ENCODE peak calls at places on chromosomes 7 and 10, in six cellular contexts. P is fibroblast of lung, Z is neural progenitor cell, Y is lung, Q is ovary, F is prostate gland. L is an unnamed sample.

GRCh38 chr7:98879198-98879988 is 1.1 kb downstream of the TRRAP start:
- DNase-seq in Y (no peak), P (no peak), Q (no peak), Z (peak), F (peak), L (peak)

GRCh38 chr7:48868916-48869315 is 55.4 kb upstream of the CDC14C start:
- DNase-seq in Q (no peak), P (no peak), Z (no peak), Y (no peak), F (no peak), L (no peak)

GRCh38 chr7:20798081-20798693 is 11.5 kb upstream of the SP8 start:
- DNase-seq in Y (no peak), F (peak), Q (no peak), Z (peak), P (peak), L (peak)

GRCh38 chr7:2646680-2647571 is 15.1 kb downstream of the TTYH3 start:
- DNase-seq in F (no peak), Z (peak), Q (no peak), P (no peak), Y (no peak), L (no peak)

GRCh38 chr10:83677795-83678194 is 461.5 kb upstream of the GHITM start:
- DNase-seq in Y (no peak), Q (no peak), Z (no peak), P (peak), F (no peak), L (no peak)

GRCh38 chr10:84329094-84329611 is 764 bp downstream of the CCSER2 start:
- DNase-seq in Z (peak), Y (no peak), P (peak), F (no peak), Q (no peak), L (peak)

GRCh38 chr7:135884495-135885237 is 92.5 kb downstream of the MTPN start:
- DNase-seq in Q (no peak), P (no peak), Y (no peak), Z (no peak), F (no peak), L (no peak)

GRCh38 chr7:106462365-106462859 is 177.6 kb upstream of the NAMPT start:
- DNase-seq in Y (no peak), Z (peak), P (peak), Q (no peak), F (no peak), L (no peak)

GRCh38 chr10:72809033-72809432 is 84.5 kb upstream of the OIT3 start:
- DNase-seq in Z (no peak), F (no peak), Y (no peak), Q (no peak), P (no peak), L (no peak)

GRCh38 chr7:96654630-96655188 is 54.9 kb downstream of the SEM1 start:
- DNase-seq in Y (no peak), Z (no peak), P (no peak), F (no peak), Q (no peak), L (no peak)

GRCh38 chr10:5603848-5604170 is 62.6 kb downstream of the ASB13 start:
- DNase-seq in Z (no peak), Y (no peak), F (no peak), Q (no peak), P (no peak), L (no peak)

GRCh38 chr7:151366141-151366871 is 24.7 kb downstream of the NUB1 start:
- DNase-seq in F (no peak), P (no peak), Q (no peak), Z (no peak), Y (no peak), L (no peak)

GRCh38 chr7:39946693-39947092 is 3.4 kb upstream of the CDK13 start:
- DNase-seq in Z (no peak), Q (no peak), Y (no peak), P (no peak), F (no peak), L (no peak)

GRCh38 chr10:30812018-30812851 is 182.7 kb upstream of the LYZL2 start:
- DNase-seq in Q (peak), Y (peak), P (peak), Z (no peak), F (peak), L (peak)

GRCh38 chr7:104156842-104157277 is 51.0 kb downstream of the ORC5 start:
- DNase-seq in P (peak), Z (peak), F (no peak), Q (no peak), Y (no peak), L (no peak)

GRCh38 chr10:52485486-52485885 is 171.4 kb downstream of the DKK1 start:
- DNase-seq in Y (no peak), Q (no peak), Z (no peak), P (no peak), F (no peak), L (no peak)

GRCh38 chr10:32059472-32059871 is 3.2 kb upstream of the KIF5B start:
- DNase-seq in Y (no peak), P (no peak), F (no peak), Z (no peak), Q (no peak), L (no peak)

GRCh38 chr10:32054087-32054486 is 2.1 kb downstream of the KIF5B start:
- DNase-seq in P (peak), Y (no peak), Q (no peak), Z (peak), F (peak), L (peak)

GRCh38 chr10:32057041-32057372 is 782 bp upstream of the KIF5B start:
- DNase-seq in P (no peak), Z (no peak), Y (no peak), F (no peak), Q (no peak), L (no peak)

GRCh38 chr10:32056136-32057040 is at the start of gene KIF5B:
- DNase-seq in Y (peak), F (peak), P (peak), Q (peak), Z (peak), L (peak)

GRCh38 chr10:32055478-32056135 is 618 bp downstream of the KIF5B start:
- DNase-seq in Y (peak), F (peak), P (peak), Q (peak), Z (peak), L (peak)
- H3K4me3 ChIP-seq in Y (peak), F (peak), P (peak), Q (peak), Z (peak), L (peak)

GRCh38 chr7:85529831-85530230 is 343.0 kb upstream of the SEMA3D start:
- DNase-seq in Y (no peak), P (peak), Z (no peak), F (no peak), Q (no peak), L (no peak)
- H3K4me3 ChIP-seq in Y (no peak), P (no peak), Z (no peak), F (no peak), Q (no peak), L (no peak)

GRCh38 chr10:18649364-18649959 is 1.9 kb downstream of the NSUN6 start:
- DNase-seq in Y (no peak), Q (no peak), Z (no peak), F (no peak), P (no peak), L (no peak)

GRCh38 chr10:18647945-18648344 is 3.4 kb downstream of the NSUN6 start:
- DNase-seq in F (no peak), Y (no peak), Q (no peak), Z (no peak), P (no peak), L (no peak)

GRCh38 chr10:18651324-18652007 is at the start of gene NSUN6:
- DNase-seq in Y (peak), P (peak), F (peak), Z (peak), Q (peak), L (peak)

GRCh38 chr10:18653112-18653511 is 1.7 kb upstream of the NSUN6 start:
- DNase-seq in Y (no peak), P (no peak), Q (no peak), F (no peak), Z (no peak), L (no peak)

GRCh38 chr10:18650618-18651017 is 769 bp downstream of the NSUN6 start:
- DNase-seq in Y (no peak), Z (no peak), F (no peak), Q (no peak), P (no peak), L (no peak)
- H3K4me3 ChIP-seq in Y (no peak), Z (peak), F (peak), Q (peak), P (peak), L (peak)

GRCh38 chr10:76954838-76955237 is 682.8 kb downstream of the KCNMA1 start:
- DNase-seq in Z (no peak), F (no peak), Y (no peak), P (no peak), Q (no peak), L (no peak)

GRCh38 chr10:76946268-76946667 is 691.3 kb downstream of the KCNMA1 start:
- DNase-seq in Z (no peak), Q (no peak), P (peak), Y (no peak), F (no peak), L (no peak)

GRCh38 chr10:76944678-76945077 is 692.9 kb downstream of the KCNMA1 start:
- DNase-seq in F (no peak), P (no peak), Z (no peak), Y (no peak), Q (no peak), L (no peak)

DNA sequence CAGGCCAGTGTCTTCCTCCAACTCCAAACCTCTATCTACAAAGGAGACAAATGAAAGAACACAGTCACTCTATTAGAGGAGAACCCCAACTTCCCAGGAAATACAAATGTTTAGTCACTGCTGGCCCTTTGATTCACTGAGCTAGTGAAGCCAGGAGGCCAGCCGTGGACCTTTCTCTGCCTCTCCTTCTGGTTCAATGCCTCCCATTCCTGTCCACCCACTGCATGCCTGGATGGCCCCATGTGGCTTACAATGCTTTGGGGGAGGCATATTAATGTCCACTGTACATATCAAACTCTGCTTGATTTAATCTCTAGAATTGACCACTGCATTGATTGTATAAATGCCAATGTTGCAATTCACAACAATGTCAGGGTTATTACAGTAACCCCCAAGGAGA is 687.3 kb downstream of the KCNMA1 start:
- DNase-seq in F (no peak), P (peak), Z (no peak), Y (no peak), Q (no peak), L (no peak)
- H3K4me3 ChIP-seq in F (no peak), P (no peak), Z (no peak), Y (no peak), Q (no peak), L (no peak)

L was measured in colonic mucosa.